ENCODE peak calls at places on chromosomes 2 and 18, in eight cellular contexts. N, M, O, B, Q, G, X and R are unnamed samples.

GRCh38 chr2:96665083-96665569 is 22.6 kb downstream of the FER1L5 start:
- DNase-seq in N (peak), M (no peak), O (peak), B (no peak), Q (no peak), G (peak), X (no peak), R (no peak)

GRCh38 chr2:1744446-1745170 is at the start of gene PXDN:
- DNase-seq in N (no peak), M (peak), O (peak), B (peak), Q (no peak), G (peak), X (peak), R (no peak)

GRCh38 chr18:46013484-46014189 is 46.5 kb upstream of the EPG5 start:
- DNase-seq in N (no peak), M (no peak), O (no peak), B (no peak), Q (peak), G (no peak), X (no peak), R (peak)

GRCh38 chr18:8556424-8556823 is 52.8 kb upstream of the RAB12 start:
- DNase-seq in N (no peak), M (no peak), O (no peak), B (no peak), Q (no peak), G (no peak), X (no peak), R (no peak)

GRCh38 chr18:33495278-33495677 is 54.8 kb upstream of the CCDC178 start:
- DNase-seq in N (no peak), M (peak), O (peak), B (peak), Q (peak), G (peak), X (peak), R (peak)

GRCh38 chr2:156342252-156343095 is 10.0 kb upstream of the NR4A2 start:
- DNase-seq in N (peak), M (peak), O (peak), B (peak), Q (peak), G (peak), X (peak), R (peak)

GRCh38 chr2:100446696-100447095 is 23.6 kb upstream of the NMS start:
- DNase-seq in N (no peak), M (no peak), O (peak), B (no peak), Q (no peak), G (no peak), X (no peak), R (no peak)

GRCh38 chr2:52995439-52995838 is 772.2 kb upstream of the CHAC2 start:
- DNase-seq in N (no peak), M (no peak), O (no peak), B (no peak), Q (no peak), G (no peak), X (no peak), R (no peak)

GRCh38 chr2:100058014-100058310 is 84.4 kb downstream of the AFF3 start:
- DNase-seq in N (no peak), M (no peak), O (no peak), B (no peak), Q (no peak), G (no peak), X (no peak), R (no peak)

GRCh38 chr18:74244554-74244953 is 47.2 kb downstream of the CYB5A start:
- DNase-seq in N (no peak), M (no peak), O (no peak), B (no peak), Q (no peak), G (no peak), X (no peak), R (no peak)

GRCh38 chr2:12720181-12720580 is 3.4 kb downstream of the TRIB2 start:
- DNase-seq in N (no peak), M (no peak), O (no peak), B (no peak), Q (no peak), G (no peak), X (peak), R (no peak)

GRCh38 chr2:12723741-12724463 is 7.2 kb downstream of the TRIB2 start:
- DNase-seq in N (no peak), M (no peak), O (peak), B (no peak), Q (no peak), G (no peak), X (no peak), R (no peak)

GRCh38 chr2:12720752-12721151 is 4.0 kb downstream of the TRIB2 start:
- DNase-seq in N (no peak), M (no peak), O (no peak), B (no peak), Q (no peak), G (no peak), X (no peak), R (no peak)

GRCh38 chr2:12721571-12722444 is 5.1 kb downstream of the TRIB2 start:
- DNase-seq in N (no peak), M (no peak), O (no peak), B (no peak), Q (no peak), G (no peak), X (peak), R (no peak)

DNA sequence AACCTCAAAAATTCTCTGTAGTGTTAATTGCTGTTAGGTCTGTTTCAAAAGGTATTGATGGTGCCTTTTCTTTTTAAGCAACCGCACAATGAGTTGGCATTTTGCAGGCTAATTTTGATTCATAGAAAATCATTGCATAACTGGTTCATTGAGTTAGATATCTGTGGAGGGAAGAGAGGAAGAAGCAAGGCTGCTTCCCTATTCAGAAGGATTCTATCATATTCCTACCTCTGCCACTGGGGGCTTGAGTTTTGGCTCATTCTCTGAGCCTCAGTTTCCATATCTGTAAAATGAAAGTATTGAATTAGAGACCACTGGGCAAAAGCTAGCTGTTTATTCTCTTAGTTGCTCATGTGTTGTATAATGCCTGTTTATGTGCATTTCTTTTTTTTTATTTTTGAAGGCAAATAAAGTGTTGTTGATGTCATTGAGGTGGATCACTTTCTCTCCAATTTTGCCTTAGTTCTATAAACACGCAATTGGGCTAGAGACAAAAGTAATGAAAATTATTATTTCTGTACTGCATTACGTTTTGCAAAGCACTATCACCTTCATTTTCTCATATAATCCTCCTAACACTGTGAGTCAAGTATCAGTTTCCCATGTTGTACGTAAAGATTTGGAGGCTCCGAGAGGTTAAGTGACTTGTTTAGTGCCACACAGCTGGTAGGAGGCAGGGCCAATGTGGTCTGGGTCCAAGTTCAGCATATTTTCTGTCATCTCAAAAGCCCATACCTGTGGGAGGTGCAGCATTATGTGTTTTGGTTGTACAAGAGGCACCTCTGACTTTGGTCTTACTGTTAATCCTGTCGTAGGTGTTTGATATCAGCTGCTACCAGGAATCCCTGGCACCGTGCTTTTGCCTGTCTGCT is 5.9 kb downstream of the TRIB2 start:
- DNase-seq in N (no peak), M (no peak), O (no peak), B (no peak), Q (no peak), G (no peak), X (no peak), R (no peak)
- TF ChIP-seq CTCF in N (no peak), M (no peak), O (peak), B (peak), Q (no peak), G (no peak), X (peak), R (peak)

GRCh38 chr2:240522406-240522805 is 35.4 kb downstream of the ANKMY1 start:
- DNase-seq in N (no peak), M (no peak), O (no peak), B (no peak), Q (no peak), G (no peak), X (no peak), R (no peak)

GRCh38 chr2:240518981-240519380 is 38.8 kb downstream of the ANKMY1 start:
- DNase-seq in N (no peak), M (no peak), O (no peak), B (no peak), Q (no peak), G (no peak), X (no peak), R (no peak)

GRCh38 chr2:240520974-240521350 is 36.8 kb downstream of the ANKMY1 start:
- DNase-seq in N (no peak), M (peak), O (no peak), B (no peak), Q (no peak), G (no peak), X (no peak), R (no peak)

GRCh38 chr2:240519396-240520142 is 38.2 kb downstream of the ANKMY1 start:
- DNase-seq in N (no peak), M (peak), O (no peak), B (no peak), Q (no peak), G (no peak), X (peak), R (no peak)

DNA sequence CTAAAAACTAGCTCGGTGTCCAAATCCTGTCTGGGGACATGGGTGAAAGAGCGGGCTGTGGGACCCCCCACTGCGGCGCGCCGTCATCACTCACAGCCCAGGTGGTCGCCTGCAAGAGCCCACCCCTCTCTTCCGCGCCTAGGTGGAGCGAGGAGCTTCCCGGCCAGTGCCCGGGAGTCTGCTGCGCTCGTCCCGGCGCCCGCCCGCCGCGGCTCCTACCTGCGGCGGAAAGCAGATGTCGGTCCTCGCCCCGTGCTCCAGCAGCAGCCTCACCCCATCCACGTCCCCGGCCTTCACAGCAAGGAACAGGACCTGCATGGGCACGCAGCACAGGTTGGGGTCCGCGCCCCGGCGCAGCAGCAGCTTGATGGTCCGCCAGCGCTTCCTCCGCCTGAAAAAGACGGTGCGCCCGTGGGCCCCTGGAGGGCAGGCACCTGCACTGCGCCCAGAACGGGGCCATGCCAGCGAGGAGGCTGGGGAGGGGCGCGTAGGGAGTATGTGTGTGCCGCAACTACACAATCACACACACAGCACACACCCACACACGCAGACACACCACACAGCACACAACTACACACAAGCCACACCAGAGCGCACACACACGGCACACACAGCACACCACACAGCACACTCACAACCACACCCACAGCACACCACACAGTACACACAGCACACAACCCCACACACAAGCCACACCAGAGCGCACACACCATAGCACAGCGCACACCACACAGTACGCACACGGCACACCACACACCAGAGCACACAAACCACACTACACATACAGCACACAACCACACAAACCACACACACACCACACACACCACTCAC is 37.4 kb downstream of the ANKMY1 start:
- DNase-seq in N (no peak), M (peak), O (no peak), B (no peak), Q (no peak), G (no peak), X (peak), R (no peak)
- H3K4me2 ChIP-seq in N (no peak), M (peak), O (no peak), B (no peak), Q (no peak), G (peak), X (peak), R (no peak)

DNA sequence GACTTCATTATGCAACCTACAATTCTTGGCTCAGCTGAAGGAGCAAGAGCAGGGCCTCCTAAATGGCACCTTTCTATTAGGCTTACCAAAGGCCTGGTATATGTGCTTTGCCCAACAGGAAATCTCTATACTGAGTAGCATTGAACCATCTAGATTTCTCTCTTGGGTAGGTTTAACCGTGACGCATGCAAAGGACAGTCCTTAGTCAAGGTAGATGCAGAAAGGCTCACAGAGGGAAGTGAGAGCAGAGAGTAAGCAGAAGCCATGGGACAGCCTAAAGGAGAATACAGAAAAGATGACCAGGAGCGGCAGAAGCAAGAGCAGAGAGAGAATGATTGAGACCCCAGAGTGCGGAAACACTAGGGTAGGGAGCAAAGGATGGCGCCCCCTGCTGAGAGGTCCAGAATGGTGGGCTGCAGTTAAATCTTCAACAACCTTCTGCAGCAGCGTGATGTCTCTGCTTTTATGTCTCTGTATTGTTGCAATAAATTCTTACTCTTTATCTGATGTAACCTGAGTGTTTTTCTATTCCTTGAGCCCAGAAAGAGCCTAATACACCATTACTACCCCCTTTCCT is 4.7 kb upstream of the OSBPL1A start:
- DNase-seq in N (no peak), M (peak), O (no peak), B (no peak), Q (no peak), G (no peak), X (no peak), R (peak)
- TF ChIP-seq EZH2phosphoT487 in N (no peak), M (no peak), O (no peak), B (no peak), Q (no peak), G (no peak), X (no peak), R (no peak)

GRCh38 chr2:185608799-185609198 is 129.8 kb upstream of the FSIP2 start:
- DNase-seq in N (peak), M (no peak), O (peak), B (peak), Q (peak), G (peak), X (no peak), R (peak)
- TF ChIP-seq CTCF in N (peak), M (no peak), O (peak), B (peak), Q (peak), G (peak), X (no peak), R (peak)

GRCh38 chr2:173963817-173964564 is 1.2 kb downstream of the SP3 start:
- DNase-seq in N (peak), M (peak), O (peak), B (peak), Q (peak), G (peak), X (peak), R (peak)

GRCh38 chr2:173966274-173967098 is 1.3 kb upstream of the SP3 start:
- DNase-seq in N (no peak), M (no peak), O (no peak), B (no peak), Q (no peak), G (peak), X (no peak), R (no peak)

GRCh38 chr2:173965372-173966025 is at the start of gene SP3:
- DNase-seq in N (peak), M (peak), O (peak), B (peak), Q (peak), G (peak), X (peak), R (peak)

GRCh38 chr2:173963323-173963816 is 1.8 kb downstream of the SP3 start:
- DNase-seq in N (no peak), M (peak), O (peak), B (no peak), Q (peak), G (peak), X (no peak), R (peak)

GRCh38 chr2:173964565-173965371 is 405 bp downstream of the SP3 start:
- DNase-seq in N (no peak), M (peak), O (peak), B (peak), Q (peak), G (peak), X (peak), R (peak)
- H3K4me2 ChIP-seq in N (peak), M (peak), O (peak), B (peak), Q (peak), G (peak), X (peak), R (peak)

GRCh38 chr2:40240067-40240466 is 211.8 kb downstream of the SLC8A1 start:
- DNase-seq in N (no peak), M (no peak), O (peak), B (no peak), Q (no peak), G (peak), X (no peak), R (no peak)
- TF ChIP-seq EZH2phosphoT487 in N (no peak), M (no peak), O (no peak), B (no peak), Q (no peak), G (no peak), X (no peak), R (no peak)

DNA sequence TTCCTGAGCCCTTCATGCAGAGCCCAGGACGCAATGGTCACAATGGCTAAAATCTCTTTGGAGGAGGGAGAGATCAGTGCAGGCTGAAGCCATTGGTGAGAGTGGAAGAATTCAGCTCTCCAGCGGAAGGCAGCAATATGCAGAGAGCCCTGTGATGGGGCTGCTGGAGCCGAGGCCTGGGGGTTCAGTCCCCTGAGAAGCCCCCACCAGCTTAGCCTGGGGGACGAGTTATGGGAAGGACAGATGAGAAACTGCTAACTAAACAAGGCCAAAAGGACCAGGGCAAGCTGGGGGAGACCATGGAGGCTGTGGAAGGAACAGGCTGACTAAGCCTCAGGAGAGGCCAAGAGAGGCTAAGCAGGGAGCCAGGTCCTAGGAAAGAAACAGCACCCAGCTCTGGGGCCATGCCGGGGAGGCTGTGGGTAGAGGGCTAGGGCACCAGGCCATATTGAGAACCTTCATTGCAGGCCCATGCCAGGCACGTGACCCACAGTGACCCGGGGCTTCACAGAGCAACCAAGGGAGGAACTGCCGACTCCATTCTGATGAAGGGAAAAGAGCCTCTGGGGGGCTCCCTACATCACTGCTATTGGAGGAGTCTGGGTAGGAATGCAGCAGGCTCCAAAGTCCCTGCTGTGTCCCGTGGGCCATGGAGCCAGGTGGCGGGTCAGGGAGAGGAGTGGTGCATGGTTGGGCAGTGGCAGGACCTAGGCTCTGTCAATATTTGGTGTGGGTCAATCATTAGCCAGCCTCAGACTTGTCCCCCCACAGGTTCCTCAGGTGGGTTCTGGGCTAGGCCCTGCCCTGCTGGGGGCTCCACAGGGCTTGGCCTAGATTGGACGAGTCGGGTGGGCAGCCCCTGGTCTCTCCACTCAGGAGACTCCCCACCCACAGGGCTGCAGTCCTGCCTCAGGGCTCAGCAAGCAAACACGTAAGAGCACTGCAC is 19.8 kb downstream of the PROC start:
- DNase-seq in N (no peak), M (peak), O (no peak), B (no peak), Q (no peak), G (peak), X (peak), R (no peak)
- TF ChIP-seq CTCF in N (no peak), M (no peak), O (no peak), B (no peak), Q (no peak), G (no peak), X (no peak), R (no peak)